ENCODE peak calls at places on chromosomes 3 and 15, in ten cellular contexts. S, W, F, U, A, L, M, X, V and I are unnamed samples.

GRCh38 chr3:73341272-73341671 is 279.8 kb downstream of the EBLN2 start:
- DNase-seq in X (no peak), A (no peak), M (no peak), L (no peak), V (no peak), U (no peak), W (no peak), S (no peak), F (no peak), I (no peak)

GRCh38 chr3:113242091-113242581 is 30.8 kb downstream of the BOC start:
- DNase-seq in W (no peak), F (no peak), A (no peak), X (no peak), L (no peak), M (no peak), V (no peak), U (no peak), S (peak; percentile 64), I (no peak)

GRCh38 chr3:115862099-115862498 is 238.8 kb downstream of the GAP43 start:
- DNase-seq in W (peak; percentile 72), S (no peak), V (no peak), M (no peak), X (no peak), L (no peak), U (no peak), A (no peak), F (no peak), I (no peak)

GRCh38 chr3:21290557-21290956 is 460.5 kb downstream of the ZNF385D start:
- DNase-seq in L (no peak), V (no peak), S (no peak), W (no peak), A (no peak), X (no peak), U (no peak), F (no peak), M (no peak), I (no peak)

GRCh38 chr3:87082806-87083440 is 92.0 kb upstream of the VGLL3 start:
- DNase-seq in X (no peak), W (peak; percentile 3), U (no peak), S (peak; percentile 38), M (peak; percentile 56), F (no peak), L (peak; percentile 69), V (no peak), A (no peak), I (peak; percentile 20)

GRCh38 chr3:11159421-11159904 is 5.2 kb downstream of the HRH1 start:
- DNase-seq in W (no peak), A (no peak), L (no peak), F (no peak), V (peak; percentile 81), M (no peak), U (no peak), X (peak; percentile 57), S (peak; percentile 56), I (no peak)

GRCh38 chr3:43759297-43759782 is 68.6 kb downstream of the ABHD5 start:
- DNase-seq in W (no peak), X (peak; percentile 40), L (no peak), V (no peak), F (no peak), U (no peak), M (peak; percentile 67), A (no peak), S (no peak), I (no peak)

GRCh38 chr3:20186600-20187004 is 596 bp upstream of the SGO1 start:
- DNase-seq in M (no peak), L (peak; percentile 11), X (no peak), U (no peak), S (no peak), A (no peak), W (no peak), V (no peak), F (no peak), I (no peak)

GRCh38 chr15:40320931-40321371 is 2.5 kb upstream of the INAFM2 start:
- DNase-seq in W (peak; percentile 30), U (peak; percentile 37), F (no peak), V (peak; percentile 70), M (peak; percentile 46), S (no peak), L (peak; percentile 76), X (no peak), A (peak; percentile 86), I (peak; percentile 51)

GRCh38 chr3:178090899-178091298 is 445.3 kb upstream of the KCNMB2 start:
- DNase-seq in W (no peak), V (no peak), M (no peak), U (no peak), S (no peak), F (no peak), A (no peak), X (no peak), L (no peak), I (no peak)

GRCh38 chr3:11288786-11289637 is 16.8 kb downstream of the ATG7 start:
- DNase-seq in F (no peak), A (peak; percentile 54), V (peak; percentile 40), W (no peak), X (no peak), U (no peak), L (no peak), M (peak; percentile 93), S (peak; percentile 87), I (no peak)

GRCh38 chr3:196995646-196996355 is 27.2 kb upstream of the PIGZ start:
- DNase-seq in F (no peak), W (peak; percentile 95), V (no peak), X (no peak), L (no peak), U (no peak), S (no peak), M (no peak), A (no peak), I (no peak)

GRCh38 chr15:45555914-45556608 is 31.1 kb upstream of the BLOC1S6 start:
- DNase-seq in V (no peak), S (no peak), L (no peak), U (no peak), A (no peak), M (no peak), W (no peak), X (no peak), F (no peak), I (no peak)

GRCh38 chr3:80252113-80252512 is 484.3 kb upstream of the ROBO1 start:
- DNase-seq in W (no peak), L (no peak), V (no peak), A (no peak), S (no peak), X (no peak), M (no peak), F (no peak), U (no peak), I (no peak)

GRCh38 chr3:22115581-22115980 is 364.6 kb upstream of the ZNF385D start:
- DNase-seq in U (no peak), M (peak; percentile 32), A (no peak), W (no peak), S (no peak), X (no peak), F (no peak), L (no peak), V (no peak), I (no peak)

GRCh38 chr3:58534592-58535494 is 2.1 kb downstream of the ACOX2 start:
- DNase-seq in A (no peak), X (no peak), U (no peak), M (no peak), V (no peak), W (no peak), F (no peak), L (no peak), S (no peak), I (no peak)

GRCh38 chr3:138289260-138289659 is 40.4 kb downstream of the NME9 start:
- DNase-seq in F (no peak), S (no peak), M (no peak), W (no peak), U (no peak), L (no peak), X (no peak), V (no peak), A (no peak), I (no peak)

GRCh38 chr15:63465104-63465503 is 39.3 kb upstream of the USP3 start:
- DNase-seq in V (no peak), X (no peak), F (no peak), W (no peak), A (no peak), M (peak; percentile 52), S (peak; percentile 45), U (no peak), L (no peak), I (no peak)

GRCh38 chr3:54366839-54367238 is 244.5 kb downstream of the CACNA2D3 start:
- DNase-seq in F (no peak), U (no peak), M (no peak), A (no peak), X (no peak), W (no peak), S (no peak), V (no peak), L (peak; percentile 84), I (peak; percentile 96)

GRCh38 chr15:24678485-24678884 is 2.9 kb downstream of the NPAP1 start:
- DNase-seq in L (no peak), F (no peak), M (no peak), S (no peak), W (no peak), A (no peak), U (no peak), V (no peak), X (no peak), I (no peak)

GRCh38 chr3:70550723-70551319 is 238.4 kb upstream of the MDFIC2 start:
- DNase-seq in W (peak; percentile 3), M (peak; percentile 45), L (peak; percentile 3), S (no peak), V (peak; percentile 66), F (no peak), X (peak; percentile 70), A (peak; percentile 83), U (peak; percentile 82), I (peak; percentile 24)

GRCh38 chr3:121165397-121165837 is 257.4 kb downstream of the STXBP5L start:
- DNase-seq in U (no peak), F (no peak), W (no peak), A (no peak), X (no peak), V (no peak), M (no peak), L (no peak), S (no peak), I (no peak)

GRCh38 chr3:53938645-53939044 is 47.0 kb upstream of the SELENOK start:
- DNase-seq in V (no peak), X (no peak), M (peak; percentile 35), U (peak; percentile 3), S (no peak), W (no peak), F (no peak), A (peak; percentile 68), L (peak; percentile 43), I (peak; percentile 53)

GRCh38 chr3:26637698-26638097 is 15.1 kb downstream of the LRRC3B start:
- DNase-seq in S (no peak), M (no peak), L (no peak), V (no peak), W (no peak), A (no peak), X (no peak), F (no peak), U (no peak), I (no peak)

GRCh38 chr15:85381850-85382751 is 1.7 kb downstream of the AKAP13 start:
- DNase-seq in S (no peak), V (no peak), A (no peak), W (no peak), X (no peak), U (no peak), M (peak; percentile 72), L (no peak), F (no peak), I (no peak)

GRCh38 chr3:48930590-48930989 is 11.9 kb downstream of the ARIH2 start:
- DNase-seq in X (no peak), U (no peak), F (no peak), S (no peak), L (no peak), M (no peak), W (no peak), V (no peak), A (no peak), I (no peak)

GRCh38 chr3:50119786-50120185 is 31.1 kb downstream of the RBM5 start:
- DNase-seq in S (no peak), W (no peak), M (no peak), V (no peak), A (no peak), X (no peak), U (no peak), F (no peak), L (no peak), I (no peak)

GRCh38 chr3:78906245-78906644 is 861.6 kb downstream of the ROBO1 start:
- DNase-seq in M (no peak), L (peak; percentile 77), U (no peak), F (no peak), A (no peak), S (no peak), V (no peak), W (peak; percentile 89), X (no peak), I (peak; percentile 49)